ENCODE peak calls at places on chromosomes 3 and 15, in five cellular contexts. L is IMR-90, V is thoracic aorta, D is ACHN, X is hypothalamus. B is an unnamed sample.

GRCh38 chr3:118909751-118910150 is 124.9 kb downstream of the IGSF11 start:
- DNase-seq in L (no peak), V (no peak), D (no peak), X (no peak), B (no peak)

GRCh38 chr3:15630646-15631350 is 29.3 kb downstream of the BTD start:
- DNase-seq in L (peak), V (no peak), D (peak), X (no peak), B (peak)

GRCh38 chr3:14298442-14298841 is 104.0 kb upstream of the SLC6A6 start:
- DNase-seq in L (no peak), V (no peak), D (no peak), X (no peak), B (no peak)

GRCh38 chr3:23889401-23889800 is 27.4 kb downstream of the NKIRAS1 start:
- DNase-seq in L (no peak), V (no peak), D (no peak), X (no peak), B (no peak)

GRCh38 chr3:45776611-45777010 is 19.7 kb downstream of the SLC6A20 start:
- DNase-seq in L (no peak), V (no peak), D (no peak), X (no peak), B (no peak)

GRCh38 chr15:62469874-62470688 is 305.0 kb upstream of the C2CD4B start:
- DNase-seq in L (peak), V (peak), D (peak), X (no peak), B (peak)

GRCh38 chr3:128294999-128295468 is 141.8 kb downstream of the EEFSEC start:
- DNase-seq in L (no peak), V (no peak), D (no peak), X (no peak), B (no peak)

GRCh38 chr3:47238017-47238416 is 44.6 kb downstream of the KIF9 start:
- DNase-seq in L (no peak), V (no peak), D (no peak), X (no peak), B (no peak)

GRCh38 chr3:77421916-77422315 is 382.0 kb downstream of the ROBO2 start:
- DNase-seq in L (no peak), V (no peak), D (no peak), X (no peak), B (no peak)

GRCh38 chr3:108088146-108088545 is 2.7 kb downstream of the CD47 start:
- DNase-seq in L (no peak), V (no peak), D (no peak), X (no peak), B (no peak)

GRCh38 chr3:134622803-134623365 is 27.9 kb downstream of the KY start:
- DNase-seq in L (no peak), V (no peak), D (no peak), X (no peak), B (no peak)

GRCh38 chr3:9951962-9952805 is at the start of gene PRRT3:
- DNase-seq in L (peak), V (no peak), D (peak), X (peak), B (peak)

GRCh38 chr15:83651541-83651940 is 2.4 kb upstream of the ADAMTSL3 start:
- DNase-seq in L (no peak), V (no peak), D (no peak), X (no peak), B (no peak)

GRCh38 chr15:90520365-90520764 is 9.4 kb upstream of the CRTC3 start:
- DNase-seq in L (no peak), V (no peak), D (no peak), X (no peak), B (no peak)

GRCh38 chr3:127214990-127215389 is 22.1 kb downstream of the PRR23E start:
- DNase-seq in L (no peak), V (no peak), D (no peak), X (no peak), B (no peak)

GRCh38 chr3:47370887-47371697 is 9.7 kb upstream of the PTPN23 start:
- DNase-seq in L (no peak), V (no peak), D (peak), X (peak), B (no peak)

GRCh38 chr3:27960133-27960532 is 238.0 kb upstream of the EOMES start:
- DNase-seq in L (peak), V (no peak), D (no peak), X (no peak), B (peak)

GRCh38 chr15:78943692-78944091 is 1.2 kb downstream of the CTSH start:
- DNase-seq in L (no peak), V (no peak), D (no peak), X (no peak), B (no peak)

GRCh38 chr3:159266779-159267178 is 464.9 kb downstream of the MFSD1 start:
- DNase-seq in L (peak), V (no peak), D (peak), X (no peak), B (peak)

GRCh38 chr15:101641894-101642293 is 10.3 kb downstream of the TM2D3 start:
- DNase-seq in L (no peak), V (no peak), D (no peak), X (no peak), B (no peak)

GRCh38 chr15:59174846-59175831 is 31.5 kb upstream of the LDHAL6B start:
- DNase-seq in L (peak), V (no peak), D (peak), X (peak), B (peak)

GRCh38 chr3:191775451-191776233 is 314.7 kb downstream of the PYDC2 start:
- DNase-seq in L (no peak), V (no peak), D (no peak), X (no peak), B (peak)

GRCh38 chr3:79067734-79068133 is 700.1 kb downstream of the ROBO1 start:
- DNase-seq in L (no peak), V (no peak), D (no peak), X (no peak), B (no peak)

GRCh38 chr3:45048244-45048643 is 22.1 kb downstream of the CLEC3B start:
- DNase-seq in L (peak), V (no peak), D (no peak), X (no peak), B (peak)

GRCh38 chr15:78316211-78317077 is 17.0 kb upstream of the SKIC8 start:
- DNase-seq in L (no peak), V (no peak), D (no peak), X (peak), B (no peak)

GRCh38 chr15:75235760-75236729 is 22.1 kb upstream of the GOLGA6C start:
- DNase-seq in L (no peak), V (no peak), D (no peak), X (no peak), B (no peak)

GRCh38 chr15:73997986-73998385 is 3.5 kb downstream of the PML start:
- DNase-seq in L (no peak), V (no peak), D (no peak), X (no peak), B (no peak)

GRCh38 chr3:29348311-29348710 is 67.4 kb downstream of the RBMS3 start:
- DNase-seq in L (no peak), V (no peak), D (no peak), X (no peak), B (no peak)

GRCh38 chr15:54273928-54274327 is 295.7 kb downstream of the UNC13C start:
- DNase-seq in L (no peak), V (no peak), D (peak), X (no peak), B (no peak)

GRCh38 chr15:77851086-77851485 is 218.4 kb upstream of the LINGO1 start:
- DNase-seq in L (no peak), V (no peak), D (no peak), X (no peak), B (no peak)

GRCh38 chr3:37892917-37893595 is 31.4 kb downstream of the CTDSPL start:
- DNase-seq in L (peak), V (no peak), D (no peak), X (no peak), B (no peak)

GRCh38 chr3:141929341-141929995 is 53.0 kb downstream of the ATP1B3 start:
- DNase-seq in L (no peak), V (no peak), D (no peak), X (no peak), B (no peak)

B was measured in EL.